ENCODE peak calls at places on chromosomes 4 and X, in six cellular contexts. D is HL-60, E is left ventricle myocardium inferior, F is A549, J is mammary epithelial cell, H is psoas muscle. N is an unnamed sample.
A peak's percentile ranks its signal among the peaks of the same experiment; 100 is the strongest.

GRCh38 chrX:31440546-31440945 is 368.7 kb upstream of the FTHL17 start:
- DNase-seq in D (no peak), E (no peak), F (no peak), J (no peak), H (no peak), N (no peak)

GRCh38 chr4:184403384-184403781 is 71.0 kb downstream of the IRF2 start:
- DNase-seq in D (no peak), E (no peak), F (no peak), J (peak; percentile 60), H (no peak), N (no peak)

GRCh38 chr4:119526786-119527550 is 101.6 kb downstream of the PDE5A start:
- DNase-seq in D (no peak), E (no peak), F (no peak), J (no peak), H (no peak), N (peak; percentile 34)

GRCh38 chr4:3074846-3075651 is 568 bp downstream of the HTT start:
- DNase-seq in D (peak; percentile 74), E (peak; percentile 40), F (peak; percentile 37), J (peak; percentile 65), H (peak; percentile 43), N (no peak)

GRCh38 chr4:77852892-77853495 is 9.6 kb upstream of the MRPL1 start:
- DNase-seq in D (peak; percentile 77), E (no peak), F (no peak), J (no peak), H (no peak), N (no peak)

GRCh38 chr4:23006756-23007155 is 314.0 kb downstream of the GBA3 start:
- DNase-seq in D (no peak), E (no peak), F (no peak), J (peak; percentile 9), H (no peak), N (no peak)

GRCh38 chr4:8727131-8727530 is 134.6 kb downstream of the CPZ start:
- DNase-seq in D (no peak), E (no peak), F (no peak), J (no peak), H (no peak), N (no peak)

GRCh38 chrX:135477576-135477975 is 42.9 kb upstream of the INTS6L start:
- DNase-seq in D (peak; percentile 46), E (peak; percentile 60), F (peak; percentile 6), J (peak; percentile 61), H (no peak), N (no peak)

GRCh38 chr4:144565558-144566195 is 80.3 kb upstream of the HHIP start:
- DNase-seq in D (no peak), E (no peak), F (no peak), J (no peak), H (no peak), N (no peak)

GRCh38 chrX:38038501-38038900 is 32.1 kb downstream of the SYTL5 start:
- DNase-seq in D (no peak), E (no peak), F (no peak), J (no peak), H (no peak), N (no peak)

GRCh38 chrX:31962256-31962655 is 890.4 kb upstream of the FTHL17 start:
- DNase-seq in D (no peak), E (no peak), F (no peak), J (no peak), H (no peak), N (no peak)

GRCh38 chr4:2795558-2796260 is 2.8 kb downstream of the SH3BP2 start:
- DNase-seq in D (no peak), E (no peak), F (no peak), J (no peak), H (peak; percentile 17), N (no peak)

GRCh38 chr4:180827610-180828009 is 1415.6 kb upstream of the TENM3 start:
- DNase-seq in D (no peak), E (no peak), F (no peak), J (peak; percentile 84), H (no peak), N (peak; percentile 2)

GRCh38 chrX:153725832-153726285 is 1.2 kb downstream of the ABCD1 start:
- DNase-seq in D (no peak), E (no peak), F (no peak), J (no peak), H (no peak), N (no peak)

GRCh38 chr4:158895797-158896442 is 127.1 kb downstream of the FNIP2 start:
- DNase-seq in D (no peak), E (no peak), F (no peak), J (peak; percentile 5), H (no peak), N (no peak)

GRCh38 chr4:184648220-184649025 is 824 bp downstream of the CASP3 start:
- DNase-seq in D (peak; percentile 41), E (peak; percentile 74), F (peak; percentile 3), J (peak; percentile 55), H (peak; percentile 74), N (no peak)

GRCh38 chr4:117817316-117817715 is 217.0 kb upstream of the NDST3 start:
- DNase-seq in D (no peak), E (no peak), F (no peak), J (no peak), H (no peak), N (no peak)

GRCh38 chr4:147863111-147863747 is 131.3 kb downstream of the ARHGAP10 start:
- DNase-seq in D (no peak), E (no peak), F (no peak), J (no peak), H (no peak), N (no peak)

GRCh38 chr4:147865926-147866325 is 134.0 kb downstream of the ARHGAP10 start:
- DNase-seq in D (no peak), E (no peak), F (no peak), J (no peak), H (no peak), N (no peak)

GRCh38 chr4:147866532-147867271 is 134.8 kb downstream of the ARHGAP10 start:
- DNase-seq in D (peak; percentile 88), E (peak; percentile 89), F (peak; percentile 33), J (peak; percentile 71), H (peak; percentile 89), N (peak; percentile 85)

GRCh38 chr4:147863808-147864472 is 132.1 kb downstream of the ARHGAP10 start:
- DNase-seq in D (no peak), E (no peak), F (no peak), J (no peak), H (no peak), N (no peak)

GRCh38 chr4:147864591-147864990 is 132.7 kb downstream of the ARHGAP10 start:
- DNase-seq in D (no peak), E (no peak), F (no peak), J (no peak), H (no peak), N (no peak)
- H3K27ac ChIP-seq in D (no peak overlapping the region), E (peak overlapping the region; percentile 64), F (no peak overlapping the region), J (no peak overlapping the region), H (peak overlapping the region; percentile 68), N (no peak overlapping the region)

GRCh38 chrX:372856-373640 is 13.7 kb downstream of the PPP2R3B start:
- DNase-seq in D (no peak), E (no peak), F (no peak), J (no peak), H (no peak), N (peak; percentile 15)

GRCh38 chrX:371907-372306 is 14.8 kb downstream of the PPP2R3B start:
- DNase-seq in D (no peak), E (no peak), F (no peak), J (no peak), H (no peak), N (no peak)

GRCh38 chrX:375181-376036 is 11.3 kb downstream of the PPP2R3B start:
- DNase-seq in D (no peak), E (no peak), F (no peak), J (no peak), H (no peak), N (no peak)

GRCh38 chrX:374566-374965 is 12.1 kb downstream of the PPP2R3B start:
- DNase-seq in D (no peak), E (no peak), F (no peak), J (no peak), H (no peak), N (no peak)

DNA sequence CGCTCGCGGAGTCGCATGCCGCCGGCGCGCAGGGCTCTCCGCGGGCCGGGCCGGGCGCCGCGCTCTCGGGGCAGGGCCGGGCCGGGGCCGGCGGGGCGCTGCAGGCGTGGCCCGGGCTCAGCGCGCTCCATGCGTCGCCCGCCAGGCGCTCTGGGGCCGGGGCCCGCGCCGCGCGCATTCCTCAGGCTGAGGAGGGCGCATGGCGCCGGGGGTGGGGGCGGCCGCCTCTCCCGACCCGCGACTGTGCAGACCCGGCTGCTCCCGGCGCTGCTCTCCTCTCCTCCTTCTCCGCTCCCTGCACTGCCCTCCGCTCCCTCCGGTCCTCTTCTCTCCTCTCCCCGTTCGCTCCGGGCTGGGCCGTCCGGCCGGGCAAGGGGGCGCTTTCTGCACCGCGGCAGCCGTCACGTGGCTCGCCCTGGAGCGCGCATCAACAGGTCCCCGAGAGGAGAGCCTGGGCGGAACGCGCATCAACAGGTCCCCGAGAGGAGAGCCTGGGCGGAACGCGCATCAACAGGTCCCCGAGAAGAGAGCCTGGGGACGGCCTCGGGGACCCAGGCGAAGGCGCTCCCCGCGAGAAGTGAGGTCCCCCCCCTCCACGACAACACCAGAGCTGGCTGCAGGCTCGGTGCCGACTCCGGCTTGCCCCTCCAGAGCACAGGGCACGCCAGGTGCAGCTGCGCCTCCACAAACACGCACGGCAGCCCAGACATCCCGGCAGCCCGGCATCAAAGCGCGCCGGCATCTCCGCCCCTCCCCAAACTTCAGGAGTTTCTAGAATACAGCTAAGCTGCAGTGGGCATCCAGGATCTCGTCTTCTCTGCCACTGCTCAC is 12.9 kb downstream of the PPP2R3B start:
- DNase-seq in D (no peak), E (peak; percentile 38), F (peak; percentile 17), J (peak; percentile 49), H (no peak), N (no peak)
- H3K4me3 ChIP-seq in D (no peak overlapping the region), E (peak overlapping the region; percentile 68), F (peak overlapping the region; percentile 50), J (no peak overlapping the region), H (peak overlapping the region; percentile 74), N (peak overlapping the region; percentile 55)

GRCh38 chr4:99723555-99724450 is 66.2 kb upstream of the C4orf54 start:
- DNase-seq in D (peak; percentile 78), E (peak; percentile 58), F (peak; percentile 38), J (peak; percentile 90), H (peak; percentile 68), N (peak; percentile 63)
- H3K27ac ChIP-seq in D (peak overlapping the region; percentile 23), E (peak overlapping the region; percentile 89), F (peak overlapping the region; percentile 67), J (peak overlapping the region; percentile 8), H (peak overlapping the region; percentile 93), N (no peak overlapping the region)

GRCh38 chr4:17511041-17511949 is 595 bp downstream of the QDPR start:
- DNase-seq in D (peak; percentile 73), E (peak; percentile 56), F (peak; percentile 28), J (peak; percentile 47), H (peak; percentile 65), N (no peak)

GRCh38 chr4:17512973-17513665 is 1.2 kb upstream of the QDPR start:
- DNase-seq in D (no peak), E (no peak), F (no peak), J (peak; percentile 79), H (no peak), N (no peak)

GRCh38 chr4:17511950-17512795 is at the start of gene QDPR:
- DNase-seq in D (peak; percentile 79), E (peak; percentile 86), F (peak; percentile 54), J (peak; percentile 64), H (peak; percentile 82), N (no peak)

GRCh38 chr4:17514865-17515264 is at the start of gene CLRN2:
- DNase-seq in D (no peak), E (no peak), F (no peak), J (no peak), H (no peak), N (no peak)

DNA sequence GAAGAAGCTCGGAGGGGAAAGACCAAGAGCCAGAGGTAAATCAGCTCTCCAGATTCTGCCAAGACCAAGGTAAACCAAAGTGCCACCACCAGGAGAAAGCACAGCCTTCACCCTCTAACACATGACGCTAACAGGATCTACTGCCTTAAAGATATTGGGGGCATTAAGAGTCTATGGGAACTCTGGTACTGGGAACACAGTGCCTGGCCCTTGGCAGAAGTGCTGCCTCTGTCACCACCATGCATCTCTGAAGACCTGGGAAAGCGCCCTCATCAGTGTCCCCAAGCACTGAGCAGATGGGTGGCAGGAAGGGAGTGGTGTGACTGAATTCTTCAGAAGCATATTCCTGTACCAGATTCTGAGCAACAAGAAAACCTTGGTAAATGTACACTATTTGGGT is 1.3 kb downstream of the QDPR start:
- DNase-seq in D (no peak), E (no peak), F (no peak), J (no peak), H (no peak), N (no peak)
- H3K4me3 ChIP-seq in D (no peak overlapping the region), E (peak overlapping the region; percentile 86), F (peak overlapping the region; percentile 81), J (peak overlapping the region; percentile 80), H (peak overlapping the region; percentile 94), N (no peak overlapping the region)

N was measured in AG04450.